ENCODE peak calls at places on chromosomes 1 and 21, in seven cellular contexts. O, R, V, M, X, F and C are unnamed samples.

GRCh38 chr1:172351761-172352161 is 68.7 kb upstream of the C1orf105 start:
- DNase-seq in O (peak; percentile 71), R (no peak), V (no peak), M (no peak), X (peak; percentile 74), F (no peak), C (no peak)

GRCh38 chr1:229196404-229197224 is 74.3 kb upstream of the RAB4A start:
- DNase-seq in O (no peak), R (no peak), V (no peak), M (no peak), X (peak; percentile 54), F (no peak), C (no peak)

GRCh38 chr1:152182942-152183341 is 23.9 kb upstream of the RPTN start:
- DNase-seq in O (peak; percentile 87), R (no peak), V (no peak), M (no peak), X (peak; percentile 44), F (peak; percentile 65), C (no peak)

GRCh38 chr1:229940689-229941088 is 126.3 kb upstream of the GALNT2 start:
- DNase-seq in O (peak; percentile 50), R (no peak), V (no peak), M (no peak), X (peak; percentile 6), F (no peak), C (no peak)

GRCh38 chr1:54808443-54809207 is 7.5 kb upstream of the TTC22 start:
- DNase-seq in O (no peak), R (no peak), V (no peak), M (no peak), X (no peak), F (no peak), C (no peak)

GRCh38 chr1:49293016-49293415 is 516.3 kb upstream of the BEND5 start:
- DNase-seq in O (no peak), R (no peak), V (no peak), M (no peak), X (no peak), F (no peak), C (no peak)

GRCh38 chr1:164659621-164660414 is 100.8 kb downstream of the PBX1 start:
- DNase-seq in O (no peak), R (no peak), V (peak; percentile 53), M (no peak), X (no peak), F (peak; percentile 90), C (no peak)

GRCh38 chr1:226606311-226607267 is 58.0 kb downstream of the STUM start:
- DNase-seq in O (peak; percentile 55), R (peak; percentile 39), V (no peak), M (peak; percentile 50), X (no peak), F (no peak), C (no peak)

GRCh38 chr1:201751872-201752271 is 77.1 kb upstream of the IPO9 start:
- DNase-seq in O (peak; percentile 63), R (no peak), V (no peak), M (no peak), X (peak; percentile 49), F (no peak), C (no peak)

GRCh38 chr1:40760984-40761383 is 22.6 kb upstream of the KCNQ4 start:
- DNase-seq in O (peak; percentile 45), R (no peak), V (no peak), M (no peak), X (peak; percentile 55), F (no peak), C (no peak)

GRCh38 chr1:151443846-151444790 is 15.2 kb downstream of the POGZ start:
- DNase-seq in O (peak; percentile 89), R (peak; percentile 32), V (peak; percentile 79), M (no peak), X (peak; percentile 86), F (peak; percentile 71), C (no peak)

GRCh38 chr21:26732442-26733221 is 112.6 kb downstream of the ADAMTS1 start:
- DNase-seq in O (peak; percentile 67), R (peak; percentile 54), V (peak; percentile 36), M (peak; percentile 54), X (peak; percentile 57), F (no peak), C (no peak)

GRCh38 chr21:25573409-25574206 is 33.7 kb downstream of the MRPL39 start:
- DNase-seq in O (peak; percentile 60), R (no peak), V (no peak), M (no peak), X (peak; percentile 99), F (no peak), C (no peak)

GRCh38 chr1:161324020-161324419 is 9.8 kb downstream of the SDHC start:
- DNase-seq in O (no peak), R (no peak), V (no peak), M (no peak), X (no peak), F (no peak), C (no peak)

GRCh38 chr21:28126521-28127317 is 866.0 kb downstream of the LTN1 start:
- DNase-seq in O (peak; percentile 27), R (no peak), V (no peak), M (no peak), X (no peak), F (no peak), C (no peak)

GRCh38 chr1:162133566-162133965 is 64.1 kb downstream of the NOS1AP start:
- DNase-seq in O (peak; percentile 5), R (no peak), V (no peak), M (no peak), X (no peak), F (no peak), C (no peak)

GRCh38 chr1:246008256-246008901 is 498.7 kb downstream of the SMYD3 start:
- DNase-seq in O (no peak), R (no peak), V (no peak), M (no peak), X (no peak), F (peak; percentile 64), C (no peak)

GRCh38 chr1:89698624-89699023 is 65.7 kb downstream of the LRRC8C start:
- DNase-seq in O (peak; percentile 45), R (no peak), V (no peak), M (no peak), X (no peak), F (peak; percentile 11), C (no peak)

GRCh38 chr1:118958140-118958539 is 30.0 kb downstream of the TBX15 start:
- DNase-seq in O (no peak), R (no peak), V (no peak), M (no peak), X (no peak), F (no peak), C (no peak)

GRCh38 chr1:225813250-225813964 is 3.5 kb downstream of the EPHX1 start:
- DNase-seq in O (peak; percentile 76), R (peak; percentile 78), V (peak; percentile 76), M (peak; percentile 82), X (peak; percentile 62), F (no peak), C (peak; percentile 60)

GRCh38 chr1:184752656-184753055 is 2.0 kb downstream of the EDEM3 start:
- DNase-seq in O (no peak), R (no peak), V (no peak), M (no peak), X (no peak), F (no peak), C (no peak)

GRCh38 chr1:200043330-200043668 is 15.8 kb downstream of the NR5A2 start:
- DNase-seq in O (no peak), R (no peak), V (no peak), M (no peak), X (no peak), F (no peak), C (no peak)
- H3K4me3 ChIP-seq in O (no peak overlapping the region), R (peak overlapping the region; percentile 10), V (peak overlapping the region; percentile 60), M (no peak overlapping the region), X (peak overlapping the region; percentile 56), F (no peak overlapping the region), C (no peak overlapping the region)

GRCh38 chr1:215517441-215517891 is 49.6 kb upstream of the KCTD3 start:
- DNase-seq in O (peak; percentile 8), R (no peak), V (no peak), M (no peak), X (peak; percentile 91), F (no peak), C (peak; percentile 15)
- TF ChIP-seq CTCF in O (peak; percentile 5), R (no peak), V (no peak), M (no peak), X (peak; percentile 47), F (no peak), C (no peak)

GRCh38 chr1:232689714-232690113 is 59.8 kb upstream of the SIPA1L2 start:
- DNase-seq in O (no peak), R (no peak), V (no peak), M (no peak), X (no peak), F (no peak), C (no peak)
- H3K4me3 ChIP-seq in O (no peak overlapping the region), R (no peak overlapping the region), V (no peak overlapping the region), M (no peak overlapping the region), X (no peak overlapping the region), F (no peak overlapping the region), C (no peak overlapping the region)

GRCh38 chr1:203346060-203346754 is 4.7 kb downstream of the FMOD start:
- DNase-seq in O (no peak), R (peak; percentile 46), V (no peak), M (peak; percentile 20), X (no peak), F (no peak), C (no peak)
- TF ChIP-seq CTCF in O (no peak), R (no peak), V (no peak), M (no peak), X (no peak), F (no peak), C (no peak)

GRCh38 chr1:179777731-179778130 is 34.6 kb downstream of the FAM163A start:
- DNase-seq in O (no peak), R (no peak), V (no peak), M (no peak), X (no peak), F (no peak), C (peak; percentile 4)

GRCh38 chr1:179776831-179777230 is 33.7 kb downstream of the FAM163A start:
- DNase-seq in O (no peak), R (no peak), V (no peak), M (no peak), X (no peak), F (no peak), C (no peak)

GRCh38 chr1:179774033-179774432 is 30.9 kb downstream of the FAM163A start:
- DNase-seq in O (no peak), R (no peak), V (no peak), M (no peak), X (no peak), F (no peak), C (peak; percentile 53)

GRCh38 chr1:179773264-179773663 is 30.2 kb downstream of the FAM163A start:
- DNase-seq in O (no peak), R (no peak), V (no peak), M (no peak), X (no peak), F (no peak), C (no peak)

GRCh38 chr1:179775009-179775408 is 31.9 kb downstream of the FAM163A start:
- DNase-seq in O (no peak), R (no peak), V (no peak), M (no peak), X (no peak), F (no peak), C (no peak)
- H3K4me3 ChIP-seq in O (peak overlapping the region; percentile 7), R (no peak overlapping the region), V (no peak overlapping the region), M (no peak overlapping the region), X (no peak overlapping the region), F (no peak overlapping the region), C (no peak overlapping the region)